ENCODE peak calls at places on chromosomes 7 and 10, in ten cellular contexts. C is breast epithelium, B is B cell, K is colonic mucosa, U is H9, J is fibroblast of lung, P is AG10803, N is foreskin fibroblast, L is endothelial cell, Q is PC-9. O is an unnamed sample.

GRCh38 chr7:24871765-24872164 is 108.2 kb downstream of the OSBPL3 start:
- DNase-seq in Q (no peak), C (no peak), B (peak; percentile 44), K (no peak), P (no peak), N (no peak), L (no peak), J (no peak), U (no peak), O (no peak)

GRCh38 chr7:41385996-41386395 is 316.9 kb downstream of the INHBA start:
- DNase-seq in Q (no peak), C (no peak), J (no peak), U (peak; percentile 42), K (no peak), B (no peak), N (no peak), P (no peak), L (no peak), O (no peak)

GRCh38 chr10:63588436-63589180 is 67.4 kb downstream of the REEP3 start:
- DNase-seq in L (no peak), B (no peak), U (no peak), J (peak; percentile 27), C (no peak), N (peak; percentile 33), Q (peak; percentile 57), K (peak; percentile 55), P (no peak), O (no peak)

GRCh38 chr7:28615091-28615490 is 202.8 kb downstream of the CREB5 start:
- DNase-seq in J (no peak), K (no peak), P (no peak), N (no peak), L (no peak), B (peak; percentile 11), Q (no peak), C (no peak), U (peak; percentile 60), O (no peak)

GRCh38 chr10:88004451-88004850 is 141.0 kb downstream of the PTEN start:
- DNase-seq in B (no peak), N (peak; percentile 30), U (no peak), K (no peak), C (no peak), L (no peak), J (peak; percentile 12), P (peak; percentile 55), Q (no peak), O (peak; percentile 46)

GRCh38 chr10:120221873-120222485 is 235.0 kb upstream of the PLPP4 start:
- DNase-seq in Q (peak; percentile 43), P (peak; percentile 55), K (peak; percentile 54), J (no peak), C (no peak), U (peak; percentile 77), L (peak; percentile 63), N (peak; percentile 1), B (no peak), O (peak; percentile 82)

GRCh38 chr10:3407208-3407607 is 234.6 kb upstream of the PITRM1 start:
- DNase-seq in K (no peak), N (peak; percentile 30), P (no peak), J (peak; percentile 56), Q (no peak), L (no peak), U (no peak), B (no peak), C (no peak), O (no peak)

GRCh38 chr7:17444673-17445072 is 146.2 kb downstream of the AHR start:
- DNase-seq in N (peak; percentile 61), P (no peak), C (no peak), B (no peak), K (no peak), U (no peak), J (peak; percentile 45), Q (peak; percentile 81), L (no peak), O (no peak)

DNA sequence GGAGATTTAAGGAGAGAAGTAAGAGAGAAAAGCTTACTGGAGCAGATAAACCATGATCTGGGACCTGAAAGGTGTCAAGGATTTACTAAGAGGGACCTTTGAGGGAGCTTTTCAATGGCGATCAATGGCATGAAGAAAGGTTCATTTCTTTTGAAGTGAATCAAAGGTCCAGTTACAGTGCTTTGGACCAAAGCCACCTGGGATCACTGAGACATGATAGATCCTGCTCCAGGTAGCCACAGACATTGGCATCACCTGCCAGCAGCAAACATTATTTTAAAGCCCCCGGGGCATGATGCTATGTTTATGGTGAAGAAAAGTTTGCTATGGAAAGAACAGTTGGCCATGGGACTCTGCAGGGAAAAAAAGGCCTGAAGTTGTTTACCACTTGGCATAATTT is 109.4 kb downstream of the SLC25A13 start:
- DNase-seq in B (no peak), L (no peak), C (no peak), K (no peak), Q (no peak), N (no peak), J (no peak), U (no peak), P (no peak), O (no peak)
- TF ChIP-seq CTCF in B (no peak), L (no peak), C (no peak), K (no peak), Q (no peak), N (no peak), J (no peak), U (no peak), P (no peak), O (no peak)

GRCh38 chr10:17249820-17250219 is 21.8 kb downstream of the VIM start:
- DNase-seq in J (peak; percentile 49), B (no peak), Q (no peak), P (peak; percentile 21), C (no peak), K (no peak), N (peak; percentile 49), U (no peak), L (no peak), O (no peak)

GRCh38 chr10:17255512-17255911 is 27.5 kb downstream of the VIM start:
- DNase-seq in P (no peak), U (no peak), C (no peak), J (no peak), Q (no peak), N (no peak), B (no peak), K (no peak), L (no peak), O (no peak)

GRCh38 chr10:17248964-17249363 is 20.9 kb downstream of the VIM start:
- DNase-seq in P (no peak), K (no peak), N (no peak), B (no peak), J (no peak), L (no peak), U (no peak), Q (no peak), C (no peak), O (no peak)

GRCh38 chr10:17247210-17247609 is 19.2 kb downstream of the VIM start:
- DNase-seq in L (no peak), P (no peak), Q (no peak), J (no peak), U (no peak), K (no peak), B (no peak), N (no peak), C (no peak), O (no peak)

GRCh38 chr10:17250736-17251135 is 22.7 kb downstream of the VIM start:
- DNase-seq in U (no peak), C (no peak), J (no peak), Q (no peak), N (no peak), L (no peak), B (no peak), K (no peak), P (no peak), O (no peak)
- TF ChIP-seq CTCF in U (no peak), C (no peak), J (no peak), Q (no peak), N (no peak), L (no peak), B (no peak), K (no peak), P (peak; percentile 9), O (peak; percentile 52)

GRCh38 chr7:2070151-2070763 is 162.5 kb downstream of the MAD1L1 start:
- DNase-seq in J (no peak), C (no peak), B (no peak), Q (no peak), N (no peak), P (no peak), U (no peak), K (no peak), L (no peak), O (no peak)

GRCh38 chr7:2066251-2066919 is 166.4 kb downstream of the MAD1L1 start:
- DNase-seq in C (no peak), J (no peak), K (no peak), P (no peak), U (no peak), L (no peak), N (peak; percentile 44), B (peak; percentile 77), Q (no peak), O (no peak)

GRCh38 chr7:2069472-2069860 is 163.3 kb downstream of the MAD1L1 start:
- DNase-seq in U (no peak), C (no peak), Q (no peak), K (no peak), P (no peak), N (no peak), J (no peak), B (no peak), L (no peak), O (no peak)

GRCh38 chr7:2071133-2071832 is 161.5 kb downstream of the MAD1L1 start:
- DNase-seq in N (no peak), P (no peak), U (peak; percentile 57), L (no peak), B (no peak), C (no peak), K (no peak), Q (no peak), J (no peak), O (no peak)

DNA sequence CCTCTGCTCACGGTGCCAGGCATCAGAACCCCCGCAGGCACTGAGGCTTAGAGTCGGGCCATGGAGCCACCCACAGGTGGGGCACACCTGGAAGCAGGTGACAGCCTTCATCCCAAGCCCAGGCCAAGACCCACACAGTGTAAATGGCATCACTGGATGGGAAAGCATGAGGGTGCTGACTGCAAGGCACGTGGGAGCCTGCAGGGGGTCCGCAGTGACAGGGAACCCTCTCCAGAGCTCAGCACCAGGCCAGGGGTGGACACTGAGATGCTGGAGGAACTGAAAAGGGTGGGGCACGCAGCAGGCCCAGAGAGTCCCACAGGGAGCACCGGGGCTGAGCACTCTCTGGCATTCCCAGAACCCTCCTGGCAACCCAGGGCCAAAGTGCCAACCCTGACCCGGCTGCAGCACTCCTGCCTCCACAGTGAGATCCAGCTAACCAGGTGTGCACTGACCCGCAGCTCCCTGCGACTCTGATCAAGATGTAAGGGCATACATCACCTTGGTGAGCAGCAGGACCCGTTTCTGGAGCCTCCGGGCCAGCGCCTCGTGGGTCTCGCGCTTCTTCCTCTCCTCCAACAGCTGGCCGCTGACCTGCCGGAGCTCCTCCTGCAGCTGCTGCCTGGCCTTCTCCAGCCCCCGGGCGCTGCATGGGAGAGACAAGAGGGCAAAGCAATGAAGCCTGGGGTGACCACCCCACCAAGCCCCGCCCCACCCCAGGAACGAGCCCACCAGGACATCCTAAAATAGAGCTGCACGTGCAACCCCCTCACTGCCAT is 163.9 kb downstream of the MAD1L1 start:
- DNase-seq in N (no peak), B (no peak), U (no peak), K (no peak), P (no peak), C (no peak), L (no peak), J (no peak), Q (no peak), O (no peak)
- TF ChIP-seq CTCF in N (no peak), B (no peak), U (no peak), K (no peak), P (no peak), C (no peak), L (no peak), J (no peak), Q (no peak), O (no peak)

DNA sequence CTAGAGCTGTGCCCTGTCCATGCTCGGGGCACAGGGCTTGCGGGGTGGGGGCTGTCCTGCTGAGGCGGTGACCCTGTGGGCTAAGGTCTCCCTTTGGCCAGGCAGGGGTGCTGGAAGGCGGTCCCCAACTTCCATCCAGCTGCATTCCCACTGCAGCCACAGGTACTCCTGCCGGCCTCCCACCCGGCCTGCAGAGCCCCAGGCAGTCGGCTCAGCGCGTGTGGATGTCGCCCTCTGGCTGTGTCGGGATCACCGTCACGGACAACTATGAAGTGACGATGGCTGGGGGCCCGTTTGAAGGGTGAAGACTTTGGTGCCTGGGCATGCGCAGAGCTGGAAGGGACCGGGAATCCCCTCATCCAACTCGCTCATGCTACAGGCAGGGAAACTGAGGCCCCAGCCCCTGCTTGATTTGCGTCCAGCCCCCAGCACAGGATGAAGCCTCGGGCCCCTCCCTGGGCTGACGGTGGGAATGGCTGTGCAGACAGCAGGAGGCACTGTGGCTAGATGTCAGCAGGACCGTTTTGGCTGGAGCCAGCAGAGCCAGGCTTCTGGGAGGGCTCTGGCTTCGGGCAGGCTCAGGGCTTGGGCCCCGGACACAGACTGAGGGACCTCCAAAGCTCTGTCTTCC is 2.3 kb upstream of the TMEM184A start:
- DNase-seq in U (no peak), K (no peak), C (no peak), B (no peak), J (no peak), P (no peak), N (peak; percentile 61), Q (no peak), L (no peak), O (no peak)
- TF ChIP-seq CTCF in U (peak; percentile 53), K (no peak), C (no peak), B (no peak), J (no peak), P (peak; percentile 12), N (no peak), Q (peak; percentile 36), L (no peak), O (peak; percentile 68)

O was measured in HFFc6.